ENCODE peak calls at places on chromosomes 5 and 9, in nine cellular contexts. V is astrocyte of the spinal cord, I is type B pancreatic cell, Q is choroid plexus epithelial cell, U is nephron progenitor cell, N is neural crest cell, X is kidney epithelial cell, Z is HFF-Myc, R is tibial artery. G is an unnamed sample.

GRCh38 chr9:77819672-77820071 is 171.6 kb upstream of the GNA14 start:
- DNase-seq in V (no peak), I (no peak), Q (peak; percentile 65), U (no peak), N (no peak), X (no peak), Z (no peak), R (no peak), G (no peak)

GRCh38 chr9:137582286-137582860 is 3.6 kb upstream of the DPH7 start:
- DNase-seq in V (no peak), I (no peak), Q (no peak), U (peak; percentile 32), N (no peak), X (no peak), Z (no peak), R (no peak), G (no peak)

GRCh38 chr9:137374131-137374845 is 48.7 kb downstream of the EXD3 start:
- DNase-seq in V (no peak), I (no peak), Q (no peak), U (no peak), N (no peak), X (no peak), Z (no peak), R (no peak), G (no peak)

GRCh38 chr5:108884736-108885135 is 137.0 kb downstream of the FER start:
- DNase-seq in V (peak; percentile 83), I (no peak), Q (peak; percentile 85), U (no peak), N (no peak), X (no peak), Z (peak; percentile 5), R (no peak), G (no peak)

GRCh38 chr5:57338068-57338848 is 144.4 kb downstream of the ACTBL2 start:
- DNase-seq in V (no peak), I (no peak), Q (peak; percentile 61), U (peak; percentile 6), N (no peak), X (no peak), Z (no peak), R (no peak), G (no peak)

GRCh38 chr5:178547052-178547666 is 43.0 kb downstream of the COL23A1 start:
- DNase-seq in V (no peak), I (no peak), Q (no peak), U (no peak), N (no peak), X (no peak), Z (no peak), R (no peak), G (no peak)

GRCh38 chr5:132503244-132503643 is 12.7 kb upstream of the IRF1 start:
- DNase-seq in V (no peak), I (peak; percentile 27), Q (no peak), U (no peak), N (no peak), X (no peak), Z (no peak), R (no peak), G (no peak)

GRCh38 chr5:115098041-115098702 is 71.5 kb downstream of the TRIM36 start:
- DNase-seq in V (peak; percentile 50), I (no peak), Q (peak; percentile 82), U (peak; percentile 23), N (peak; percentile 13), X (no peak), Z (peak; percentile 52), R (no peak), G (no peak)

GRCh38 chr9:113621309-113621791 is 157.8 kb downstream of the RGS3 start:
- DNase-seq in V (peak; percentile 94), I (no peak), Q (peak; percentile 87), U (peak; percentile 51), N (no peak), X (peak; percentile 75), Z (peak; percentile 68), R (peak; percentile 84), G (no peak)

GRCh38 chr9:2720179-2720654 is 2.9 kb downstream of the KCNV2 start:
- DNase-seq in V (no peak), I (no peak), Q (no peak), U (no peak), N (no peak), X (no peak), Z (no peak), R (no peak), G (no peak)

GRCh38 chr5:125140220-125140619 is 393.8 kb upstream of the ZNF608 start:
- DNase-seq in V (no peak), I (no peak), Q (peak; percentile 14), U (no peak), N (no peak), X (no peak), Z (no peak), R (no peak), G (no peak)

GRCh38 chr5:19795218-19795617 is 192.8 kb downstream of the CDH18 start:
- DNase-seq in V (peak; percentile 46), I (no peak), Q (peak; percentile 53), U (no peak), N (no peak), X (no peak), Z (no peak), R (no peak), G (no peak)

GRCh38 chr5:141208478-141208877 is at the start of gene PCDHB12:
- DNase-seq in V (no peak), I (no peak), Q (peak; percentile 1), U (no peak), N (no peak), X (no peak), Z (no peak), R (no peak), G (no peak)

GRCh38 chr5:82405166-82405565 is 127.0 kb upstream of the RPS23 start:
- DNase-seq in V (peak; percentile 88), I (no peak), Q (peak; percentile 80), U (no peak), N (no peak), X (no peak), Z (no peak), R (no peak), G (no peak)

GRCh38 chr5:146254223-146254622 is 50.8 kb downstream of the RBM27 start:
- DNase-seq in V (no peak), I (no peak), Q (no peak), U (no peak), N (no peak), X (no peak), Z (no peak), R (no peak), G (no peak)

DNA sequence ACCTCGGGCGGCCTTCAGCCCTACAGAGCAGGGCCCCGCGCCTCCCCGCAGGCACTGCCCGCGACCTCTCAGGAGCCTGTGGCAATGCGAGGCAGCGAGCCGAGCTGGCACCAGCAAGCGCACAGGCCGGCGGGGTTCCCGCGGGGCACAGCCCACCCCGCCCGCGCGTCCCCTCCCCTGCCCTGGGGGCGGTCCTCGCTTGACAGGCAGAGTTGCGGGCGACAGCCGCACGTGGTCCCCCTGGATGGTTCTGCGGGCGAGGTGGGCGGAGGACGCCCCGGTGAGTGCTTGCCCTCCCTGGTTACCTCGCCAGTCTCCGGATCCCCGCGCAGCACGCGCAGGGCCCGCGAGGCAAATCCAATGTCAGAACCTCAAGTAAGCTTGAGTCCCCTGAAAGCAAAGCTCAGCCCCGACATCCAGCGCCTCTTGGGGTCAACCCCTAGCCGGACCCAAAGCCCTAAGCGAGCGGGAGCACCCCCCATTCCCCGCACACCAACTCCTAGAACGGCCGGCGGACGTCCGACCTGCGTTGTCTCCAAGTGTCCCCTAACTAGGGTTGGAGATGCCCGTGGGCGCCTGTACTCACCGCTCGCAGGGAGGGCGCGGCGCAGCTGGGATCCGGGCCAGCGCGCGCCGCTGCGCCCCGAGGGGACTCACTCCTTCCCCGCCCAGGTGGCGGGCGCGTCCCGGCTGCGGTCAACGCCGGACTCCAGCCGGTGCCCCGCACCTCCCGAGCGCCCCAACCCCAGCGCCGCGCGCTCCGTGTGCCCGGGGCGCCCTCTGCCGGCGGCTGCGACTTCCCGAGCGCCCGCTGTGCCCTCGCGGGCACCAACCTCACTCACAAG is at the start of gene DRD1:
- DNase-seq in V (peak; percentile 47), I (peak; percentile 74), Q (peak; percentile 11), U (peak; percentile 83), N (peak; percentile 66), X (no peak), Z (no peak), R (no peak), G (peak; percentile 64)
- TF ChIP-seq CTCF in V (peak; percentile 65), I (peak; percentile 90), Q (peak; percentile 37), U (peak; percentile 65), N (peak; percentile 85), X (no peak), Z (peak; percentile 62), R (peak; percentile 84), G (peak; percentile 97)

GRCh38 chr9:75358837-75359236 is 270.5 kb downstream of the OSTF1 start:
- DNase-seq in V (no peak), I (no peak), Q (no peak), U (no peak), N (no peak), X (no peak), Z (no peak), R (no peak), G (no peak)
- TF ChIP-seq CTCF in V (no peak), I (no peak), Q (no peak), U (no peak), N (no peak), X (no peak), Z (no peak), R (no peak), G (no peak)

DNA sequence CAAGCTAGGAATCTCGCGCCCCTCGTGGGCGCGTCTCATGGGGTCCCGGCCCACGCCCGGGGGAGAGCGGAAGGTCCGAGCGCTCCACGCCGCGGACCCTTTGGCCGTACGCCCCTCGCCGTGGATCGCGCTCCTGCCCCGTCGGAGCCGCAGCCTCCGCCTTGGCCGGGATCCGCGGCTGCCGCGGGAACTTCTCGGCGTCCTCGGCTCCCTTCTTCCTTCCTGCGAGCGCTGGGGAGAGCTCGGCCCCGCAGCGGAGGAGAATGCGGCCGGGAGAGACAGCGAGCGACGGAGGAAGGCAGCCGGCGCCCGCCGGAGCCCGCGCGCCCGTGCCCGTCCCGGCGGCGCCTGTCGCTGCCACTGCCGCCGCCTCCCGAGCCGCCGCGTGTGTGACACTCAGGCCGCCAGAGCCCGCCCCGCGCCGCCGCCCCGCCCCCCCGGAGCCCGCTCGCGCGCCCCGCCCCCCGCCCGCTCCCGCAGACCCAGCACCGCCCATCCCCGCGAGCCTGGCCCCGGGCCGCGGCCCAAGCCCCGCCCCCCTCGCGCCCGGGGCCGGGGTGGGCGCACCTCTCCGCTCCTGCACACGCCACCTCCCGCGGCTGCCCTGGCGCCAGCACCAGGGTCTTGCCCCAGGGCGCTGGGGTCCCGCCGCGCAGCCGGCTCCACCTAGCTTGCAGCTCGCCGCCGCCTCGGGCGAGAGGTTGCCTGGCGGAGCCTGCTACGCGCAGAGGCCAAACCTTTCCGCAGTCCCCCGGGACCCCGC is at the start of gene SHB:
- DNase-seq in V (no peak), I (peak; percentile 83), Q (peak; percentile 59), U (peak; percentile 88), N (peak; percentile 62), X (no peak), Z (no peak), R (peak; percentile 69), G (peak; percentile 65)
- TF ChIP-seq CTCF in V (no peak), I (no peak), Q (no peak), U (no peak), N (peak; percentile 32), X (no peak), Z (no peak), R (no peak), G (no peak)

DNA sequence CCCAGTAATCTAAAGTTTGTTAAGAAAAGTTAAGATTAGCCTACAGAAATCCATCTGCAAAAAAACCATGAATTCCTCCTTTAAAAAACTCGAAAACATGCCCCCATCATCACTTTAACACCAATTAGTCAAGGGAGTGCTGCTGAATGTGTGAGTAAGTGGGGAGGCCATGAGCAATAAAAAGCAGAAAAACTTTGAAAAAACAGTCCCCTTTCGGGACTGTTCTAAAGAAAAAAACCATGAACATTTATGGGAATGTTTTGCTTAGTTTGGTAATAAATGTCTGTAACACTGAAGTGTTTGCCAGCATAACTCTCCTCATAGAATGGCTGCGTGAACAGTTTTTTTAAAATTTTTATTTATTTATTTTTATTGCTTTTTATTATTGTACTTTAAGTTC is 99.4 kb upstream of the TARS1 start:
- DNase-seq in V (no peak), I (no peak), Q (no peak), U (no peak), N (no peak), X (no peak), Z (no peak), R (no peak), G (no peak)
- TF ChIP-seq CTCF in V (no peak), I (no peak), Q (no peak), U (no peak), N (no peak), X (no peak), Z (no peak), R (no peak), G (no peak)

G was measured in progenitor cell of endocrine pancreas.